ENCODE peak calls at places on chromosomes 2 and 18, in seven cellular contexts. One of them, this sample, is unnamed. For H3K4me1, the result is how much of the 10 kb centered on the place peaks cover.

GRCh38 chr2:99487906-99488305 is 1.9 kb downstream of the REV1 start:
- DNase-seq in transverse colon: no peak
- DNase-seq in heart left ventricle: no peak
- DNase-seq in pancreas: no peak
- DNase-seq in heart right ventricle: no peak
- DNase-seq in colonic mucosa: no peak
- DNase-seq in adrenal gland: no peak
- DNase-seq in this sample: no peak

GRCh38 chr2:216222650-216223352 is 113.7 kb downstream of the XRCC5 start:
- DNase-seq in transverse colon: no peak
- DNase-seq in heart left ventricle: no peak
- DNase-seq in pancreas: no peak
- DNase-seq in heart right ventricle: no peak
- DNase-seq in colonic mucosa: no peak
- DNase-seq in adrenal gland: no peak
- DNase-seq in this sample: peak

GRCh38 chr2:157839162-157839801 is 36.8 kb downstream of the ACVR1 start:
- DNase-seq in transverse colon: no peak
- DNase-seq in heart left ventricle: no peak
- DNase-seq in pancreas: no peak
- DNase-seq in heart right ventricle: no peak
- DNase-seq in colonic mucosa: no peak
- DNase-seq in adrenal gland: no peak
- DNase-seq in this sample: no peak

GRCh38 chr2:217650716-217651360 is 352.0 kb downstream of the TNS1 start:
- DNase-seq in transverse colon: no peak
- DNase-seq in heart left ventricle: no peak
- DNase-seq in pancreas: peak
- DNase-seq in heart right ventricle: peak
- DNase-seq in colonic mucosa: peak
- DNase-seq in adrenal gland: peak
- DNase-seq in this sample: no peak

GRCh38 chr18:23106575-23106974 is 28.7 kb upstream of the CABLES1 start:
- DNase-seq in transverse colon: peak
- DNase-seq in heart left ventricle: no peak
- DNase-seq in pancreas: no peak
- DNase-seq in heart right ventricle: no peak
- DNase-seq in colonic mucosa: peak
- DNase-seq in adrenal gland: no peak
- DNase-seq in this sample: peak

GRCh38 chr2:229920011-229920781 is 1.6 kb downstream of the TRIP12 start:
- DNase-seq in transverse colon: peak
- DNase-seq in heart left ventricle: no peak
- DNase-seq in pancreas: no peak
- DNase-seq in heart right ventricle: no peak
- DNase-seq in colonic mucosa: peak
- DNase-seq in adrenal gland: no peak
- DNase-seq in this sample: peak

GRCh38 chr2:168482245-168482644 is 26.2 kb downstream of the CERS6 start:
- DNase-seq in transverse colon: no peak
- DNase-seq in heart left ventricle: no peak
- DNase-seq in pancreas: no peak
- DNase-seq in heart right ventricle: no peak
- DNase-seq in colonic mucosa: no peak
- DNase-seq in adrenal gland: no peak
- DNase-seq in this sample: no peak

GRCh38 chr2:27860111-27860510 is 30.1 kb downstream of the RBKS start:
- DNase-seq in transverse colon: no peak
- DNase-seq in heart left ventricle: no peak
- DNase-seq in pancreas: no peak
- DNase-seq in heart right ventricle: no peak
- DNase-seq in colonic mucosa: no peak
- DNase-seq in adrenal gland: no peak
- DNase-seq in this sample: peak

GRCh38 chr18:74784791-74785190 is 187.1 kb downstream of the ZNF407 start:
- DNase-seq in transverse colon: no peak
- DNase-seq in heart left ventricle: no peak
- DNase-seq in pancreas: no peak
- DNase-seq in heart right ventricle: no peak
- DNase-seq in colonic mucosa: no peak
- DNase-seq in adrenal gland: no peak
- DNase-seq in this sample: no peak

GRCh38 chr2:150110548-150110947 is 376.9 kb downstream of the RND3 start:
- DNase-seq in transverse colon: no peak
- DNase-seq in heart left ventricle: no peak
- DNase-seq in pancreas: no peak
- DNase-seq in heart right ventricle: no peak
- DNase-seq in colonic mucosa: no peak
- DNase-seq in adrenal gland: no peak
- DNase-seq in this sample: no peak

GRCh38 chr2:25204190-25204838 is 35.9 kb upstream of the POMC start:
- DNase-seq in transverse colon: no peak
- DNase-seq in heart left ventricle: no peak
- DNase-seq in pancreas: no peak
- DNase-seq in heart right ventricle: no peak
- DNase-seq in colonic mucosa: no peak
- DNase-seq in adrenal gland: no peak
- DNase-seq in this sample: no peak

GRCh38 chr2:15628899-15629855 is 37.5 kb downstream of the DDX1 start:
- DNase-seq in transverse colon: no peak
- DNase-seq in heart left ventricle: no peak
- DNase-seq in pancreas: no peak
- DNase-seq in heart right ventricle: no peak
- DNase-seq in colonic mucosa: no peak
- DNase-seq in adrenal gland: no peak
- DNase-seq in this sample: no peak

GRCh38 chr2:135916232-135916631 is 40.0 kb upstream of the MCM6 start:
- DNase-seq in transverse colon: no peak
- DNase-seq in heart left ventricle: no peak
- DNase-seq in pancreas: no peak
- DNase-seq in heart right ventricle: no peak
- DNase-seq in colonic mucosa: no peak
- DNase-seq in adrenal gland: no peak
- DNase-seq in this sample: no peak

GRCh38 chr18:25736516-25736915 is 353.9 kb downstream of the SS18 start:
- DNase-seq in transverse colon: no peak
- DNase-seq in heart left ventricle: no peak
- DNase-seq in pancreas: no peak
- DNase-seq in heart right ventricle: no peak
- DNase-seq in colonic mucosa: no peak
- DNase-seq in adrenal gland: no peak
- DNase-seq in this sample: no peak

GRCh38 chr2:238724728-238725127 is 123.2 kb upstream of the TWIST2 start:
- DNase-seq in transverse colon: no peak
- DNase-seq in heart left ventricle: no peak
- DNase-seq in pancreas: no peak
- DNase-seq in heart right ventricle: no peak
- DNase-seq in colonic mucosa: no peak
- DNase-seq in adrenal gland: no peak
- DNase-seq in this sample: no peak

GRCh38 chr2:158297606-158298005 is 158.9 kb downstream of the CCDC148 start:
- DNase-seq in transverse colon: no peak
- DNase-seq in heart left ventricle: no peak
- DNase-seq in pancreas: no peak
- DNase-seq in heart right ventricle: no peak
- DNase-seq in colonic mucosa: no peak
- DNase-seq in adrenal gland: no peak
- DNase-seq in this sample: peak

GRCh38 chr18:31901063-31901462 is 41.9 kb downstream of the TRAPPC8 start:
- DNase-seq in transverse colon: no peak
- DNase-seq in heart left ventricle: no peak
- DNase-seq in pancreas: no peak
- DNase-seq in heart right ventricle: no peak
- DNase-seq in colonic mucosa: no peak
- DNase-seq in adrenal gland: no peak
- DNase-seq in this sample: no peak

GRCh38 chr18:48790869-48791635 is 159.7 kb downstream of the SMAD7 start:
- DNase-seq in transverse colon: no peak
- DNase-seq in heart left ventricle: no peak
- DNase-seq in pancreas: no peak
- DNase-seq in heart right ventricle: no peak
- DNase-seq in colonic mucosa: no peak
- DNase-seq in adrenal gland: no peak
- DNase-seq in this sample: no peak

GRCh38 chr2:172233947-172234715 is 131.4 kb upstream of the DLX2 start:
- DNase-seq in transverse colon: no peak
- DNase-seq in heart left ventricle: no peak
- DNase-seq in pancreas: no peak
- DNase-seq in heart right ventricle: no peak
- DNase-seq in colonic mucosa: peak
- DNase-seq in adrenal gland: no peak
- DNase-seq in this sample: no peak

GRCh38 chr2:172231508-172231907 is 128.8 kb upstream of the DLX2 start:
- DNase-seq in transverse colon: no peak
- DNase-seq in heart left ventricle: no peak
- DNase-seq in pancreas: no peak
- DNase-seq in heart right ventricle: no peak
- DNase-seq in colonic mucosa: no peak
- DNase-seq in adrenal gland: no peak
- DNase-seq in this sample: no peak

GRCh38 chr2:172230783-172231446 is 128.2 kb upstream of the DLX2 start:
- DNase-seq in transverse colon: no peak
- DNase-seq in heart left ventricle: no peak
- DNase-seq in pancreas: no peak
- DNase-seq in heart right ventricle: no peak
- DNase-seq in colonic mucosa: no peak
- DNase-seq in adrenal gland: no peak
- DNase-seq in this sample: peak

GRCh38 chr2:172232638-172233253 is 130.0 kb upstream of the DLX2 start:
- DNase-seq in transverse colon: no peak
- DNase-seq in heart left ventricle: no peak
- DNase-seq in pancreas: no peak
- DNase-seq in heart right ventricle: no peak
- DNase-seq in colonic mucosa: no peak
- DNase-seq in adrenal gland: no peak
- DNase-seq in this sample: no peak

DNA sequence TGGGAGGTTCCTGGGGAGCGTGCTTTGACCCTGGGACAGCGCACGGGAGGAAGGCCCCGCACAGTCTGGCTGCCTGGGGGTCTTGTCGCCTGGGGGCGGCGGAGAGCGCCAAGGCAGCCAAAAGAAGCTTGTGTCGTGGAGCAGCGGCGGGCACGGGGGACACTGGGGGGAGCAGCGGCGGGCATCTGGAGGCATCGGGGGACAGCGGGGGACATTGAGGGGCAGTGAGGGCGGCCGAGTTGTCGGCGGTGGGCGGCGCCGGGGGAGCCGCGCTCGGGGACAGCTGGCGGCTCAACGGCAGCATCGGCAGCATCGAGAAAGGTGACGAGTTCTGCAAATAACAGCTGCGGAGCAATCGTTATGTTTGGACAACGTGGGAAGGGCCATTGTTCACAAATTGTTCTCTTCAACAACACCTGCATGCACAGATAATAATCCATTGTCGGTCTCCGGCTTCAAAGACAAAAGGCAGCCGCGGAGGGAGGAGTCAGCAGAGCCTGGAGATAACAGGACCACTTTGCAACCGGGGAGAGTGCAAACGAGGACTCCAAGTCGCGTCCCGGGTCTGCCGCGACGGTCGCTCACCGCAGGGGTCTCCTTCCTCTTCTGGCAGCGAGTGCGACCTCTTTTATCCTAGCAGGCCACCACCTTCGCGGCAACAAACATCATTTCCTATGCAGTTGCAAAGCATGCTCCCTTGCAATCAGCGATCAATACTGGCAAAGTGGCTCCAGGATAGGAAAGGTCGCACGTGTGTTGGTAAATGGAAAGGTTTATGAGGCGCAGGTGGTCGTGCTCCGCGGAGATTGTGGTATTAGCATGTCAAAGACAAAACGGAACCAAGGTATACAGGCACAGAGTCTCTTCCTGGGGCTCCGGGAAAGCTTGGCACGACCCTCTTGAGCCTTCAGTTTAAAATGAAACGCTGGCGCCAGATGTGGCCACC is 132.3 kb upstream of the DLX2 start:
- DNase-seq in transverse colon: peak
- DNase-seq in heart left ventricle: no peak
- DNase-seq in pancreas: peak
- DNase-seq in heart right ventricle: peak
- DNase-seq in colonic mucosa: peak
- DNase-seq in adrenal gland: no peak
- DNase-seq in this sample: no peak
- TF ChIP-seq CTCF in transverse colon: no peak
- TF ChIP-seq CTCF in heart left ventricle: no peak
- TF ChIP-seq CTCF in pancreas: no peak
- TF ChIP-seq CTCF in heart right ventricle: no peak
- TF ChIP-seq CTCF in colonic mucosa: no peak
- TF ChIP-seq CTCF in adrenal gland: no peak
- TF ChIP-seq CTCF in this sample: no peak

DNA sequence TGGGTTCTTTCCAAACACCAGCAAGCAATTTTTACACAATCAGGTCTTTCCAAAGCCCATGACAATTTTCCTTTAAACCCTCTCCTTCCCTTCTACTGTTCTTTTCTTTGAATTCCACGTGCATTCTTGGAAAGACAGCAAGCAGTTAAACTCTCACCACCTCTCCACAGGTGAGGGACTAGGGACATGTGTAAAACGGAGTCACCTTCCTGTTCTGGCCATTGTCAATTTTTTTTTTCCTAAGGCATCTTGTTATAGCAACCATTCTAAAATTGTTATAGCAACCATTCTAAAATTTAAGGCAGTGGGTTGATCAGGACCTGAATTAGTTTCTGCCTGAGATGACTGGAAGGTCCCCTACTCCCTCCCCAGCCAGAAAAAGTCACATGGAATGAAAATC is 113.8 kb downstream of the ANKRD44 start:
- DNase-seq in transverse colon: no peak
- DNase-seq in heart left ventricle: no peak
- DNase-seq in pancreas: no peak
- DNase-seq in heart right ventricle: no peak
- DNase-seq in colonic mucosa: no peak
- DNase-seq in adrenal gland: no peak
- DNase-seq in this sample: no peak
- H3K4me1 ChIP-seq in transverse colon: under half
- H3K4me1 ChIP-seq in heart left ventricle: under half
- H3K4me1 ChIP-seq in pancreas: under half
- H3K4me1 ChIP-seq in heart right ventricle: under half
- H3K4me1 ChIP-seq in colonic mucosa: under half
- H3K4me1 ChIP-seq in adrenal gland: under half
- H3K4me1 ChIP-seq in this sample: under half

DNA sequence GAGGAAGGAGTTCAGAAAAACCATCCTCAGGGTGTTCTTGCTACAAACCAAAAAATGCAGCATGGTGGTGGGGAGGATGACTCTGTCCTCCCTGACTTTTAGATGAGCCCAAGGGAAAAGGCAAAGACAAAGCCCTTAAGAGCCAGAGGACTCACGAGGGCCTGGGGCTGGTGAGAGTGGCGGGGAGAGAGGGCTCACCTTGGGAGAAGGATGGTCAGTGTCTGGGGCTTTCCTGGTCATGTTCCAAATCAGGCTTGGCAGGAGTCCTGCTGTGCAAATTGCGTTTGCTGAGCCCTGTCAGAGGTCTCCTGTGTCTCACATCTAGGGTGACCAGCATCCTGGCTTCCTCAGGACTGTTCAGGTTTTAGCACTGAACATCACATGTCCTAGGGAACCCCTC is 4.7 kb downstream of the UGT1A1 start:
- DNase-seq in transverse colon: no peak
- DNase-seq in heart left ventricle: no peak
- DNase-seq in pancreas: no peak
- DNase-seq in heart right ventricle: no peak
- DNase-seq in colonic mucosa: no peak
- DNase-seq in adrenal gland: no peak
- DNase-seq in this sample: no peak
- H3K27ac ChIP-seq in transverse colon: no peak
- H3K27ac ChIP-seq in heart left ventricle: no peak
- H3K27ac ChIP-seq in pancreas: no peak
- H3K27ac ChIP-seq in heart right ventricle: no peak
- H3K27ac ChIP-seq in colonic mucosa: no peak
- H3K27ac ChIP-seq in adrenal gland: no peak
- H3K27ac ChIP-seq in this sample: no peak

GRCh38 chr2:125364181-125364806 is 1291.7 kb upstream of the GYPC start:
- DNase-seq in transverse colon: no peak
- DNase-seq in heart left ventricle: no peak
- DNase-seq in pancreas: no peak
- DNase-seq in heart right ventricle: no peak
- DNase-seq in colonic mucosa: no peak
- DNase-seq in adrenal gland: no peak
- DNase-seq in this sample: no peak
- TF ChIP-seq CTCF in transverse colon: no peak
- TF ChIP-seq CTCF in heart left ventricle: no peak
- TF ChIP-seq CTCF in pancreas: no peak
- TF ChIP-seq CTCF in heart right ventricle: no peak
- TF ChIP-seq CTCF in colonic mucosa: no peak
- TF ChIP-seq CTCF in adrenal gland: no peak
- TF ChIP-seq CTCF in this sample: no peak